ENCODE peak calls at places on chromosomes 2 and 18, in five cellular contexts. A is HCT116, I is thyroid gland, B is ovary, F is breast epithelium. M is an unnamed sample. For H3K9me3, the result is how much of the 10 kb centered on the place peaks cover.

GRCh38 chr2:120605231-120605935 is 130.3 kb upstream of the GLI2 start:
- DNase-seq in A (no peak), I (peak), B (no peak), F (no peak), M (no peak)

GRCh38 chr2:48129256-48129950 is 223.1 kb upstream of the FBXO11 start:
- DNase-seq in A (no peak), I (no peak), B (no peak), F (no peak), M (no peak)

GRCh38 chr2:239369631-239370161 is 31.1 kb downstream of the HDAC4 start:
- DNase-seq in A (no peak), I (peak), B (no peak), F (no peak), M (peak)

GRCh38 chr2:228801451-228801850 is 469.6 kb downstream of the PID1 start:
- DNase-seq in A (no peak), I (no peak), B (no peak), F (no peak), M (no peak)

GRCh38 chr2:96408631-96409542 is 73.3 kb downstream of the NCAPH start:
- DNase-seq in A (no peak), I (peak), B (peak), F (peak), M (no peak)

GRCh38 chr2:180625006-180625844 is 355.2 kb upstream of the UBE2E3 start:
- DNase-seq in A (no peak), I (no peak), B (no peak), F (no peak), M (no peak)

GRCh38 chr2:207807516-207807915 is 37.8 kb upstream of the FZD5 start:
- DNase-seq in A (no peak), I (no peak), B (no peak), F (no peak), M (no peak)

GRCh38 chr2:238754259-238754658 is 93.6 kb upstream of the TWIST2 start:
- DNase-seq in A (peak), I (no peak), B (no peak), F (no peak), M (no peak)

GRCh38 chr18:59047992-59048363 is 91.7 kb upstream of the SEC11C start:
- DNase-seq in A (no peak), I (no peak), B (no peak), F (no peak), M (no peak)

GRCh38 chr2:44680983-44681481 is 260.5 kb upstream of the SIX3 start:
- DNase-seq in A (no peak), I (no peak), B (no peak), F (no peak), M (no peak)

GRCh38 chr2:146461068-146461467 is 1383.8 kb upstream of the ACVR2A start:
- DNase-seq in A (no peak), I (no peak), B (no peak), F (no peak), M (no peak)

GRCh38 chr2:61727746-61728145 is 126.1 kb downstream of the FAM161A start:
- DNase-seq in A (no peak), I (no peak), B (no peak), F (no peak), M (no peak)

GRCh38 chr2:23029111-23029510 is 355.9 kb upstream of the KLHL29 start:
- DNase-seq in A (no peak), I (no peak), B (no peak), F (no peak), M (no peak)

GRCh38 chr2:24917086-24917485 is 3.0 kb downstream of the ADCY3 start:
- DNase-seq in A (no peak), I (no peak), B (no peak), F (no peak), M (no peak)

GRCh38 chr2:241616168-241617125 is 20.5 kb downstream of the THAP4 start:
- DNase-seq in A (no peak), I (no peak), B (no peak), F (no peak), M (no peak)

GRCh38 chr2:64649626-64650025 is 4.1 kb downstream of the SERTAD2 start:
- DNase-seq in A (no peak), I (peak), B (no peak), F (peak), M (no peak)

GRCh38 chr2:60976875-60977561 is 40.5 kb upstream of the PEX13 start:
- DNase-seq in A (no peak), I (no peak), B (no peak), F (no peak), M (no peak)

GRCh38 chr2:152380261-152381055 is 45.5 kb downstream of the FMNL2 start:
- DNase-seq in A (no peak), I (no peak), B (no peak), F (no peak), M (no peak)

GRCh38 chr2:121501070-121501469 is 29.6 kb upstream of the RNU4ATAC start:
- DNase-seq in A (no peak), I (no peak), B (no peak), F (peak), M (no peak)

GRCh38 chr2:173050684-173051083 is 25.0 kb upstream of the MAP3K20 start:
- DNase-seq in A (no peak), I (no peak), B (no peak), F (no peak), M (no peak)

GRCh38 chr2:120108049-120108448 is 95.2 kb downstream of the EPB41L5 start:
- DNase-seq in A (no peak), I (peak), B (no peak), F (peak), M (no peak)

GRCh38 chr18:80022613-80023012 is 11.6 kb upstream of the RBFA start:
- DNase-seq in A (peak), I (no peak), B (no peak), F (no peak), M (no peak)
- H3K9me3 ChIP-seq in A (under half), I (under half), B (half or more), F (half or more), M (half or more)

GRCh38 chr18:48922801-48923730 is 27.7 kb downstream of the SMAD7 start:
- DNase-seq in A (no peak), I (no peak), B (peak), F (no peak), M (peak)
- H3K4me3 ChIP-seq in A (peak), I (no peak), B (peak), F (peak), M (peak)

DNA sequence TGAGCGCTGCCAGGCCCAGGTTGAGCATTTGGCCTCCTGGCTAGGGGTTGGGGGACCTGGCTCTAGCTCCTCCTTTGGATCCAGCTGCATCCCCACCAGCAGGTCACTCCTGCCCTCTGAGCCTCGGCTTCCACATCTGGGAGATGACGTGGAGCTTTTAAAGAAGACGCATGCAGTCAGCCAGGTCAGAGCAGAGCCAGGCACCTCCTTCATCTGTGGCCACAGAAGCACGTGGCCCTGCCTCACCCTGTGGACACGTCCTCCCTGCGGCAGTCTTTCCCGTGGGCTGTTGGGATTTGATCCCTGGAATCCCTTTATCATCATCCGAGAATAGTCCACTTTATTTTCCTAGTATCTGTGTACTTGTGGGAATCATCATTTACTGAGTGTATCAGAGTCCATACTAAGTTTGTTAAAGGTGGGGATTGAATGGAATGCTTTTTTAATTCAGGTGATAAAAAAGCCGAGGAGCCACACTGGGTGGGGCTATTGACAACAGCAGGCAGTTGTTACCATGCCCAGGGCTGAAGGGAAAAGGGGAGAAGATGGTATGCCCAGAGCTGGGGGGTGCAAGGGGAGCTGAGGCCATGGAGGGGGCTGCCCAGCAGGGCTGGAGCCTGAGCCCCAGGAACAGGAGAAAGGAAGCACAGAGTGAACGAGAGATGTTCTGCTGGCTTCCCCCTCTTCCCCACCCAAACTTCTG is 170.1 kb downstream of the LAMA1 start:
- DNase-seq in A (no peak), I (no peak), B (no peak), F (no peak), M (no peak)
- TF ChIP-seq POLR2A in A (no peak), I (no peak), B (no peak), F (no peak), M (no peak)

DNA sequence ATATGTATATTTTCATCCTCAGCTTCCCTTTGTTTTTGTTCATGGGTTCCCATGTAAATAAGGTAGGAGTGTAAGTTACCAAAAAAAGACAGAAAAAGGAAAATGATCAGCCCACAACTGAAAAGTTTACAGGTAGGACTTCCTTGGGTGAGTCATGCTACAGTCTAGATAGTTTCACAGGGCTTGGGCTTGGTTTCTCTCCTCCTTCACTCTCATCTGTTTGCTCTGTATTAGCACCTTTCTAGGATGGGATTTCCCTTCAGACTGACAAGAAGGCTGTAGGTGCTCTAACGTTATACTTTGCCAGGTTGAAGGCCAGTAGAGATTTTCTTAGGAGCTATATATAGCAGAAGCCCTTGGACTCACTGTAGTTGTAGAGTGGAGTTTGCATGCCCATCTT is 57.9 kb downstream of the FAM171B start:
- DNase-seq in A (no peak), I (no peak), B (no peak), F (no peak), M (no peak)
- H3K9me3 ChIP-seq in A (under half), I (under half), B (under half), F (under half), M (under half)

DNA sequence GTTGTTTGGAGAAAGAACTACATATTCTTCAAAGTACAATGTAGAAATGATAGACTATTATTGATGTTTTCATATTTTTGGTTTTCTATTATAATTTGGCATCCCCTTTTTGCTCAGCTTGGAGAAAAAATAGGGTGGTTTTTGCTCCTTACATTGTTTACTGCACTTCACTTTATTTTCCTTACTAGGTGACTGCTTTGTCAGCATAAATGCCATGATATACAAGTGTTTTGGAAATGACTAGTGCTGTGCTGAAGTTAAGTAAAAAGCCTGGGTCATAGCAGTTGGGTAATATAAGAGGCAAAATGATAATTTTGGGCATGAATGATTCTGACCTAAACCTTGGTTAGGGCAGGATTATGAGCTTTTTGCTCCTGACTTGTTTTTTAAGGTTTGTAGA is 250.9 kb downstream of the KCNS3 start:
- DNase-seq in A (no peak), I (no peak), B (no peak), F (no peak), M (no peak)
- H3K4me3 ChIP-seq in A (no peak), I (no peak), B (no peak), F (no peak), M (no peak)

GRCh38 chr2:11676640-11677039 is 6.6 kb upstream of the NTSR2 start:
- DNase-seq in A (no peak), I (no peak), B (no peak), F (no peak), M (no peak)

GRCh38 chr2:11678306-11678960 is 8.4 kb upstream of the NTSR2 start:
- DNase-seq in A (no peak), I (no peak), B (no peak), F (no peak), M (no peak)

GRCh38 chr2:11679016-11679415 is 9.0 kb upstream of the NTSR2 start:
- DNase-seq in A (no peak), I (no peak), B (no peak), F (no peak), M (peak)

GRCh38 chr2:11675423-11676112 is 5.6 kb upstream of the NTSR2 start:
- DNase-seq in A (no peak), I (no peak), B (no peak), F (no peak), M (peak)

DNA sequence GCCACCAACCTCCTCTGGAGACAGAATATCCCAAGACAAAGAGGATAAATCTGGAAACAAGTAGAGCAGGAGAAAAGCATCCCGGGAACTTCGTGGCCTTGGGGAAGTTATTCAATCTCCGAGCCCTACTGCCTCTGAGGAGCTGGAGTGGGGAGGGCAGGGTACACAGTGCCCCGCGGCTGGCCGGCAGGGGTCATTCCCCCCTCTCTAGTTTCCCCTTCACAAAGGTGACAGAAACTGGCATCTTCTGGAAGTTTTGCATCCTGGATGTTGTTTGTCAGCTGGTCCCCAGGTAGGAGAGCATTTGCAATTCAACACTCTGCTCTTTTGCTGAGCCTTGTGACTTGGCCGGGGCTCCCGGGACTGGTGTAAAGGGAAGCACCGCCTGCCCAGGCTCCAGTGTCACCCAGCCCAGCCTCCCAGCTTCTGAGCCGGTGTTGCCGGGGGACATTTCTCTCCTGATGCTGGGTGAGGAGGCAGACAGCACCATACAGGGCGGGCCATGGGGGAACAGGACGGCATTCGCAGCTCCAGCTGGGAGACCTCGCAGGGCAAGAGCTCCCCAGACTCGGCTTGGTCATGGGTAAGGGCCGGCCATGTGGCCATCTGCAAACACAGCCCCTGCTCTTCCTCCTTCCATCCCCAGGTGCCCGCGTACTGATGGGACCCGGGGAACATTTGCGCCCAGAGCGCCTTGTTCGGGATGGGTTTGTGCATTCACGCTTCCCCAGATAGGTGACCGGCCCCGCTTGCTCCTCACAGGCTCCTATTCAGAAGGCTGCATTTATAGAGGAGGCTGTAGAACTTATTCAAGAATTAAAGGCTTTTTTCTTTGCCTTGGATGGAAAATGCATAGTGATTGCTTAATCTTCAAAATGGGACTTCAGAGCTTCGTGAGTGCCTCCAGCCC is 7.4 kb upstream of the NTSR2 start:
- DNase-seq in A (no peak), I (peak), B (no peak), F (no peak), M (no peak)
- TF ChIP-seq POLR2A in A (no peak), I (no peak), B (no peak), F (no peak), M (no peak)

GRCh38 chr2:99928472-99929053 is 213.8 kb downstream of the AFF3 start:
- DNase-seq in A (no peak), I (no peak), B (no peak), F (no peak), M (no peak)

GRCh38 chr2:99922664-99923063 is 219.7 kb downstream of the AFF3 start:
- DNase-seq in A (no peak), I (no peak), B (no peak), F (no peak), M (no peak)

GRCh38 chr2:99925960-99926359 is 216.4 kb downstream of the AFF3 start:
- DNase-seq in A (no peak), I (no peak), B (no peak), F (no peak), M (no peak)

GRCh38 chr2:99921903-99922302 is 220.5 kb downstream of the AFF3 start:
- DNase-seq in A (no peak), I (no peak), B (no peak), F (no peak), M (no peak)

GRCh38 chr2:99926986-99927385 is 215.4 kb downstream of the AFF3 start:
- DNase-seq in A (no peak), I (no peak), B (no peak), F (no peak), M (no peak)
- H3K9me3 ChIP-seq in A (under half), I (under half), B (under half), F (under half), M (under half)

DNA sequence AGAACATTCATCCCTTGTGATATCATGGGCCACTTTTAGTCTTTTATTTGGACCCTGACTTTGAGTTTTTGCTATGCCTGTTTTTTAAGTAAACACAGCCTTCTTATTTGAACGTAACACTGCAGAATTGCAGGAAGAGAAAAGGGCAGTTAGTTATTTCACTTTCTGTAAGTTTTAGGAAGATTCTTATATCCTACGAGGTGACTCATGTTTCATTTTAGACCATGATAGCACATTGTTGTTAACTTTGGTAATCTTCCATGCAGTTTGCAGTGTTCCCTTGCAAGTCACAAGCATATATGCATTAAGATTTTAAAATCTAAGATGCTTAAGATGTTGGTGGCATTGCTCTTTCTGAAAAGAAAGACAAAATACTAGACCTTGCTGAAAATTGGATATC is 128.6 kb upstream of the EPC2 start:
- DNase-seq in A (no peak), I (no peak), B (no peak), F (no peak), M (no peak)
- H3K4me3 ChIP-seq in A (no peak), I (no peak), B (no peak), F (no peak), M (no peak)

GRCh38 chr2:236568068-236568921 is 1.3 kb upstream of the ACKR3 start:
- DNase-seq in A (no peak), I (peak), B (peak), F (no peak), M (no peak)
- TF ChIP-seq POLR2A in A (no peak), I (peak), B (no peak), F (no peak), M (no peak)

DNA sequence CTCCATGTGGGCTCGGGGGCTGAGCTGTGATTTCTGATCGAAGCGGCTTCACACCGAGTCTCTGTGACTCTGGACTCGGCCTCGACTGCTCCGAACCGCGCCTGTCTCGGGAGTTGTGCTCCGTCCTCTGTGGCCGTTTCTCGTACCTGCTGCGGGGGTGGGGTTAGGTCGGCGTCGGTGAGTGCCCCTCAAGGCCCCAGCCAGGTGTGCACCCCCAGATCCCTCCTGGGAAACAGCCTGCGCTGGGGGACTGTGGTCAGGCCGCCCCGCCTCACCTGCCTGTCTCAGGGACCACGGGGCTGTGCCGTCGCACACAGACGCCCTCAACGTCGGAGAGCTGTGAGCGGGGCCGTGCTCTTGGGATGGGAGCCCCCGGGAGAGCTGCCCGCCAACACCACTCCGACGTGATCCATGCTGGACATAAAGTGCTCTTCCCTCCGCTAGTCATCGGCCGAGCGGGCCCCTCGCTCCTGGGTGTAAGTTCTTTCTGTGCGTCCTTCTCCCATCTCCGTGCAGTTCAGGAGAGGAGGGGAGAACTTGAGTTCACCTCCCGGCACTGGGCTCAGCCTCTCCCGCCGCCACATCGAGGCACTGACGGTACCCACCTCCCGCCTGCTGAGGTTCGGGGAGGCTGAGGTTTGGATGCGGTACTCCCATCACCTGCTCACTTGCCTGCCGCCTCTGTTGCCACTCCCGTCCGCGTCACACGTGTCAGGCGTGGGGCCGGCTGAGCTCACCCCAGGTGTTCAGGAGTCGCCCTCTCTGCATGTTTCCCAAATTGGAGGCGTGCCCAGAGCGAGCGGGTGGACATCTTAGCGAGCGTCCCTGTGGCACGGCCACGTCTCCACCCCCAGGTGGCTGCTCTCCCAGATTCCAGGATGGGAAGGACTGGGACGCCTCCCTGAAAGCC is 55.7 kb downstream of the CTDP1 start:
- DNase-seq in A (no peak), I (no peak), B (no peak), F (no peak), M (peak)
- H3K9me3 ChIP-seq in A (under half), I (under half), B (under half), F (under half), M (under half)